ENCODE peak calls at places on chromosomes 2 and 18, in six cellular contexts. G is Calu3, F is PC-3, P is glutamatergic neuron, M is choroid plexus epithelial cell, W is esophagus squamous epithelium. C is an unnamed sample.

GRCh38 chr2:219835493-219835892 is 208.1 kb downstream of the SLC4A3 start:
- DNase-seq in M (no peak), W (no peak), G (no peak), P (no peak), F (no peak), C (no peak)

GRCh38 chr18:2805970-2806943 is 40.5 kb upstream of the EMILIN2 start:
- DNase-seq in F (peak), W (no peak), G (no peak), P (no peak), M (peak), C (no peak)

GRCh38 chr2:11753886-11754704 is 7.7 kb downstream of the LPIN1 start:
- DNase-seq in F (peak), M (peak), W (no peak), P (no peak), G (peak), C (no peak)

GRCh38 chr2:11256166-11256565 is 88.3 kb downstream of the ROCK2 start:
- DNase-seq in F (no peak), P (no peak), W (no peak), M (no peak), G (no peak), C (no peak)

GRCh38 chr18:44851806-44852205 is 171.1 kb downstream of the SETBP1 start:
- DNase-seq in F (no peak), W (no peak), G (no peak), M (no peak), P (peak), C (no peak)

GRCh38 chr2:104547251-104547650 is 306.7 kb upstream of the POU3F3 start:
- DNase-seq in W (no peak), G (no peak), P (no peak), F (no peak), M (no peak), C (no peak)

GRCh38 chr2:208363485-208363884 is 43.1 kb upstream of the PTH2R start:
- DNase-seq in P (no peak), F (peak), W (no peak), M (peak), G (no peak), C (no peak)

GRCh38 chr2:230872968-230873669 is 8.4 kb downstream of the ITM2C start:
- DNase-seq in F (no peak), G (no peak), M (no peak), P (no peak), W (no peak), C (no peak)

GRCh38 chr2:201150454-201151020 is 32.4 kb upstream of the CASP10 start:
- DNase-seq in F (no peak), P (no peak), M (no peak), W (no peak), G (no peak), C (no peak)

GRCh38 chr18:28018361-28018760 is 158.6 kb downstream of the CDH2 start:
- DNase-seq in G (no peak), F (no peak), M (no peak), P (no peak), W (no peak), C (no peak)

GRCh38 chr18:32353257-32353656 is 117.4 kb downstream of the GAREM1 start:
- DNase-seq in G (no peak), M (no peak), F (no peak), P (no peak), W (no peak), C (no peak)

GRCh38 chr2:80154231-80154915 is 150.2 kb downstream of the LRRTM1 start:
- DNase-seq in P (no peak), G (no peak), F (no peak), W (no peak), M (no peak), C (no peak)

GRCh38 chr18:3397031-3397750 is 52.8 kb upstream of the TGIF1 start:
- DNase-seq in F (peak), W (no peak), G (no peak), M (no peak), P (no peak), C (no peak)

GRCh38 chr2:132670104-132670960 is at the start of gene LYPD1:
- DNase-seq in G (peak), M (peak), P (peak), W (no peak), F (peak), C (no peak)

GRCh38 chr18:7872569-7872968 is 305.5 kb downstream of the PTPRM start:
- DNase-seq in W (no peak), P (no peak), G (peak), M (peak), F (peak), C (peak)

GRCh38 chr2:208006325-208006724 is 19.0 kb downstream of the PLEKHM3 start:
- DNase-seq in P (no peak), G (no peak), M (no peak), W (no peak), F (no peak), C (no peak)

GRCh38 chr18:49623571-49623970 is 61.7 kb downstream of the LIPG start:
- DNase-seq in M (no peak), F (no peak), P (no peak), G (no peak), W (no peak), C (no peak)

GRCh38 chr2:193963472-193964119 is 1693.4 kb upstream of the SLC39A10 start:
- DNase-seq in M (peak), F (peak), W (no peak), P (peak), G (peak), C (no peak)

GRCh38 chr2:317501-318424 is 29.9 kb upstream of the ALKAL2 start:
- DNase-seq in W (no peak), F (peak), M (peak), P (peak), G (no peak), C (no peak)

GRCh38 chr2:45315881-45316280 is 295.2 kb downstream of the SRBD1 start:
- DNase-seq in G (no peak), W (no peak), M (peak), P (no peak), F (peak), C (peak)

GRCh38 chr18:56458770-56459450 is 179.5 kb downstream of the TXNL1 start:
- DNase-seq in G (no peak), M (no peak), F (no peak), P (no peak), W (no peak), C (no peak)

GRCh38 chr18:23938046-23938756 is 76.4 kb upstream of the TTC39C start:
- DNase-seq in W (no peak), M (no peak), P (no peak), F (no peak), G (no peak), C (no peak)

GRCh38 chr2:129008055-129008880 is 689.6 kb upstream of the HS6ST1 start:
- DNase-seq in P (no peak), W (no peak), F (no peak), G (no peak), M (no peak), C (no peak)

GRCh38 chr2:110807520-110807919 is 75.1 kb downstream of the ACOXL start:
- DNase-seq in F (no peak), W (no peak), G (no peak), P (no peak), M (peak), C (no peak)

GRCh38 chr18:46481048-46481846 is 175.8 kb downstream of the LOXHD1 start:
- DNase-seq in M (peak), W (no peak), F (peak), G (peak), P (peak), C (peak)

GRCh38 chr2:68365087-68365486 is at the start of gene PLEK:
- DNase-seq in P (no peak), G (no peak), F (no peak), W (no peak), M (peak), C (no peak)

GRCh38 chr18:39834636-39835035 is 2120.4 kb upstream of the PIK3C3 start:
- DNase-seq in P (no peak), M (no peak), G (no peak), W (no peak), F (no peak), C (no peak)

GRCh38 chr18:65606551-65607130 is 144.2 kb upstream of the CDH7 start:
- DNase-seq in P (no peak), M (peak), G (no peak), F (peak), W (no peak), C (no peak)

GRCh38 chr18:6982398-6982797 is 135.2 kb downstream of the LAMA1 start:
- DNase-seq in G (no peak), M (no peak), P (no peak), F (no peak), W (no peak), C (no peak)

GRCh38 chr2:206984206-206984605 is 44.9 kb downstream of the CPO start:
- DNase-seq in M (peak), P (no peak), F (peak), G (no peak), W (no peak), C (no peak)

GRCh38 chr2:15893689-15894325 is 46.5 kb upstream of the MYCN start:
- DNase-seq in W (no peak), P (no peak), G (no peak), F (no peak), M (no peak), C (no peak)

GRCh38 chr2:149410701-149411484 is 80.5 kb downstream of the LYPD6 start:
- DNase-seq in G (no peak), M (peak), F (peak), W (no peak), P (no peak), C (no peak)

GRCh38 chr2:239561448-239562001 is 160.7 kb upstream of the HDAC4 start:
- DNase-seq in M (peak), W (no peak), G (no peak), P (peak), F (no peak), C (peak)

GRCh38 chr2:235070063-235070706 is 118.4 kb downstream of the SH3BP4 start:
- DNase-seq in M (no peak), F (no peak), P (no peak), G (no peak), W (no peak), C (no peak)

GRCh38 chr2:230925443-230925878 is 419 bp upstream of the GPR55 start:
- DNase-seq in M (no peak), F (no peak), W (no peak), G (no peak), P (no peak), C (no peak)

GRCh38 chr2:127525692-127526141 is 572 bp downstream of the IWS1 start:
- DNase-seq in P (peak), W (no peak), G (no peak), M (peak), F (peak), C (peak)

GRCh38 chr2:173991857-173992588 is 26.9 kb upstream of the SP3 start:
- DNase-seq in M (no peak), P (peak), F (peak), W (no peak), G (no peak), C (no peak)

DNA sequence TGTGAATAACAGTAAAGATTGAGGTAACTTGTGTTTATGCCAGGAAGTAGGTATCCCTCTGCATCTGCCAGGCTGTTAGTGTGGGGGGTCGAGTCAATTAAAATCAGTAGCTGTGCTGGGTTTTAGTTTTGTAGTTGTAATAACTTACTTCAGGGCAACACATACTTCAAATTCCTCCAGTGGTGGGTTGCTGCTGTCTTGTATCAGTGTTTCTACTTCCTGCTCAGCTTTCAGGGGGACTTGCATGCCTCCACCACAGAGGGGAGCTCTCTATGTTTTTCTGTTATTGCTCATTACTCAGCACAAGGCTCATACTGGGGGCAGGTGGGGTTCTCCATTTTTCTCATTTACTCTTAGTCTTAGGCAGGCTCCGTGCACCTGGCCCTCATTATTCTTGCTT is 136.8 kb downstream of the CAPN13 start:
- DNase-seq in P (no peak), M (no peak), W (no peak), G (no peak), F (no peak), C (no peak)
- TF ChIP-seq CTCF in P (no peak), M (peak), W (no peak), G (no peak), F (no peak), C (no peak)

GRCh38 chr2:159755788-159756187 is 42.2 kb downstream of the CD302 start:
- DNase-seq in M (peak), G (peak), W (no peak), F (peak), P (no peak), C (no peak)
- TF ChIP-seq CTCF in M (peak), G (peak), W (peak), F (peak), P (peak), C (peak)

GRCh38 chr2:213175673-213176247 is 24.3 kb upstream of the IKZF2 start:
- DNase-seq in G (no peak), W (no peak), P (no peak), M (no peak), F (peak), C (no peak)

GRCh38 chr2:213167559-213167958 is 16.1 kb upstream of the IKZF2 start:
- DNase-seq in F (no peak), M (no peak), G (no peak), P (no peak), W (no peak), C (no peak)

GRCh38 chr2:213172641-213173040 is 21.2 kb upstream of the IKZF2 start:
- DNase-seq in F (no peak), M (no peak), G (no peak), W (no peak), P (no peak), C (no peak)

GRCh38 chr2:213166109-213166508 is 14.7 kb upstream of the IKZF2 start:
- DNase-seq in G (no peak), W (no peak), M (no peak), P (no peak), F (no peak), C (no peak)

DNA sequence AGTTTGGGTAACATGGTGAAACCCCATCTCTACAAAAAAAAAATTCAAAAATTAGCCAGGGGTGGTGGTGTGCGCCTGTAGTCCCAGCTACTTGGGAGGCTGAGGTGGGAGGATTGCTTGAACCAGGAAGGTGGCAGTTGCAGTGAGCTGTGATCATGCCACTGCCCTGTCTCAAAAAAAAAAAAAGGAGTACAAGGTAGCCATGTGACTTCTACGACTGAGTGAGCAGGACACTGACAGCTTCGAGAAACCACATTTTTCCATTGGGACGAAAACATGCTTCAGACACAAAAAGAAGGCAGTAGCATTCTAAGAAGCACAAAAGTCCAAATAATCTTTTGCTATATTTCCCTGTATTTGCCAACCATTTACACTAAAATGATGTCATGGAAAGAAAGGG is 19.7 kb upstream of the IKZF2 start:
- DNase-seq in M (no peak), F (no peak), P (no peak), G (no peak), W (no peak), C (no peak)
- TF ChIP-seq CTCF in M (no peak), F (no peak), P (no peak), G (no peak), W (no peak), C (no peak)

GRCh38 chr2:60318544-60318943 is 234.9 kb downstream of the BCL11A start:
- DNase-seq in M (no peak), W (no peak), F (no peak), G (no peak), P (no peak), C (no peak)
- TF ChIP-seq CTCF in M (no peak), W (no peak), F (no peak), G (no peak), P (no peak), C (no peak)

DNA sequence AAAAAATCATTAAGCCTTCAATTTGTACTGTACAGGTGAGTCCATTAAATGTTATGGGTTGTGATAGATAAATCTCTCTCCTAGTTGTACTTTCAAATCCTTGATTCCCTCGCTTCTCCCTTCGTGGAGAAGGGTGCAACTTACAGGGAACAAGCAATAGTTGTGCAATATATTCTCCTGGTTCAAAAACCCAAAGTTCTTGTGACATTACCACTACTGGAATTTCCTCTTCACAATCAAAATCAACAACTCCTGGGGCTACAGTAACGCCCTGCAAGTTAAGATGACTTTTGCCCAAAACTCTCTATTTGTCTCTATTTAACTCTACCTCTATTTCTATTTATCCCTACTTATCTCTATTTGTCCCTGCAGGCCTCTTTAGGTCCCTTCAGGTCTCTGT is 10.2 kb downstream of the PECR start:
- DNase-seq in P (no peak), F (no peak), G (no peak), W (no peak), M (peak), C (no peak)
- TF ChIP-seq CTCF in P (no peak), F (no peak), G (no peak), W (no peak), M (no peak), C (no peak)

DNA sequence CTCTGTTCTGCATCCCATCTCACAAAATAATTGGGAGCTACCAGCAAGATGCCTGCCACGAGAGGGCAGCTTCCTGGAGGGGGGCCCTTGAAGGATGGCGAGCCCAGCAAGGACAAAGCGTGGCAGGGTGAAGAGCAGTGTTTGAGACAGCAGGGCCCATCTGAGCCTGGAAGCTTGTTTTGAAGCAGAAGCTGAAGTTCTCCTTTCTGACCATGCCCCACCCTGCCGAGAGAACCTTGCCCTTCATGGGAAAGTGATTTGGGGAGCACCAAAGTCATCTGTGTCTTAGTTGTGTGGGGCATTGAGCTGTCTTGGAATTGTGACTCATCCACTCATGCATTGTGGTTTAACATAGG is 216.3 kb downstream of the BCL11A start:
- DNase-seq in P (no peak), F (peak), G (no peak), M (no peak), W (no peak), C (no peak)
- TF ChIP-seq CTCF in P (no peak), F (peak), G (no peak), M (no peak), W (no peak), C (no peak)

GRCh38 chr2:53874401-53874950 is 14.7 kb upstream of the GPR75 start:
- DNase-seq in F (no peak), G (no peak), W (no peak), M (no peak), P (no peak), C (no peak)

GRCh38 chr2:53880756-53881155 is 21.0 kb upstream of the GPR75 start:
- DNase-seq in G (no peak), W (no peak), M (peak), P (no peak), F (peak), C (peak)

GRCh38 chr2:53877112-53877511 is 17.3 kb upstream of the GPR75 start:
- DNase-seq in P (no peak), G (no peak), F (no peak), W (no peak), M (no peak), C (no peak)

GRCh38 chr2:53881360-53881759 is 21.6 kb upstream of the GPR75 start:
- DNase-seq in P (no peak), G (no peak), F (no peak), W (no peak), M (no peak), C (no peak)

DNA sequence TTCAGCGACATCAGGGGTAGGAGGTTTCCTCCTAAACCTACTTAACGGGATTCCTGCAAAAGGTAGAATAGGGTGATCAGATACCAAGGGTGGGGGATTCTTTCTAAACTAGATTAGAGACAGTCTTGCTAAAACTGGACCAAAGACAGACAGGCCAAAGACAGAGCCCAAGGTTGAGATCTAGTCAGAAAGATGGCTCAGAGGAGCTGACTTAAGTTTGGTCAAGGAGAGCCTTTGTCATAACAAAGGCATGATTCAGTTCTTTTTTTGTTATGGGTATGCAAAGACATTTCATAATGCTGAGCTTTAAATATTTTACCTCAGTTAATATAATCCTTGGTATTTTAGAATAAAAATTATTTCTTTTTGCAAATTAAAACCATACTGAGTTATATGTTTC is 17.8 kb upstream of the GPR75 start:
- DNase-seq in P (no peak), M (peak), F (no peak), G (no peak), W (no peak), C (no peak)
- TF ChIP-seq CTCF in P (no peak), M (no peak), F (no peak), G (no peak), W (no peak), C (no peak)

GRCh38 chr18:58549814-58550339 is 79.0 kb downstream of the ALPK2 start:
- DNase-seq in G (peak), W (no peak), F (peak), M (no peak), P (no peak), C (no peak)
- TF ChIP-seq CTCF in G (no peak), W (no peak), F (no peak), M (no peak), P (no peak), C (no peak)

DNA sequence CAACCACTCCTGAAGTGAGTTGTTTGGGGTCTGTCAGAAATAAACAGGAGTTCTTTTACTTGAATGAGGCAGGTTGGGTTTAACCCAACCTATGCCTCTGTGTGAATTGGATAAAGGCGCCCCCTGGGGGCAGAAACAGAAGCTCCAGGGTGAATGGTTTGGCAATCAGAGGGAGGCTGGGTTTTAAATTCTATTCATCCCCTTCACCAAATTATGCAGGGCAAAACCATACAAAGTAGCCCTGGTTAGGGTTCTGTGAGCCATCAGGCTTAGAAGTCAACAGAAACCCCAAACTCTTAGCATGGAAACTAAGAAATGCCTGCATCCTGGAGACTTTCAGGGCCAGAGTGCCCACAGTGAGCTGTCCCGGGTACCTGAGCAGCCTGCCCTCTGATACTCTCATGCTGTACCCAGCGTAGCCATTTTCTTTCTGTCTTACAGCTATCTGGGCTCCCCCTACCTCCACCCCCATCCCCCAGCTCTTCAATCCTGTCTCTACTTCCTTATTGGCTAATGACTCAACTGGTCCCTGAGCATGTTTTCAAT is 241.5 kb downstream of the ICOS start:
- DNase-seq in W (no peak), G (peak), P (peak), M (peak), F (peak), C (no peak)
- TF ChIP-seq CTCF in W (peak), G (peak), P (peak), M (peak), F (peak), C (peak)